ENCODE peak calls at places on chromosomes 11 and 22, in four cellular contexts. Y is CD8-positive, alpha-beta memory T cell; H is esophagus muscularis mucosa; D is heart right ventricle. V is an unnamed sample.

GRCh38 chr11:118928870-118929495 is 3.3 kb upstream of the BCL9L start:
- DNase-seq in Y (no peak), H (no peak), D (peak), V (no peak)

GRCh38 chr11:126363706-126364245 is 8.3 kb downstream of the ST3GAL4 start:
- DNase-seq in Y (no peak), H (no peak), D (no peak), V (no peak)

GRCh38 chr11:111923351-111923788 is 4.7 kb downstream of the C11orf52 start:
- DNase-seq in Y (no peak), H (peak), D (no peak), V (no peak)

GRCh38 chr11:73225001-73225686 is 7.1 kb downstream of the P2RY2 start:
- DNase-seq in Y (no peak), H (no peak), D (no peak), V (no peak)

GRCh38 chr11:12577746-12578644 is 96.2 kb upstream of the TEAD1 start:
- DNase-seq in Y (no peak), H (no peak), D (no peak), V (no peak)

GRCh38 chr22:48951836-48952235 is 875.8 kb downstream of the BRD1 start:
- DNase-seq in Y (no peak), H (peak), D (no peak), V (no peak)

GRCh38 chr11:44120169-44120568 is 24.7 kb downstream of the EXT2 start:
- DNase-seq in Y (no peak), H (no peak), D (no peak), V (no peak)

GRCh38 chr11:69801513-69802335 is 17.5 kb downstream of the FGF3 start:
- DNase-seq in Y (peak), H (no peak), D (no peak), V (peak)

GRCh38 chr11:116261616-116262015 is 511.2 kb downstream of the BUD13 start:
- DNase-seq in Y (no peak), H (no peak), D (peak), V (no peak)

GRCh38 chr11:134691985-134692384 is 279.9 kb upstream of the B3GAT1 start:
- DNase-seq in Y (no peak), H (no peak), D (no peak), V (no peak)

GRCh38 chr11:86067230-86068137 is 1.4 kb downstream of the PICALM start:
- DNase-seq in Y (peak), H (no peak), D (no peak), V (no peak)

GRCh38 chr22:45090364-45090960 is 73.3 kb upstream of the NUP50 start:
- DNase-seq in Y (no peak), H (no peak), D (no peak), V (no peak)

GRCh38 chr11:94593030-94593429 is 25.9 kb downstream of the PIWIL4 start:
- DNase-seq in Y (no peak), H (no peak), D (no peak), V (no peak)

GRCh38 chr11:113314389-113315301 is at the start of gene TTC12:
- DNase-seq in Y (peak), H (peak), D (peak), V (no peak)

GRCh38 chr22:17705565-17706450 is 67.3 kb downstream of the BCL2L13 start:
- DNase-seq in Y (no peak), H (no peak), D (no peak), V (no peak)

GRCh38 chr22:33837806-33838205 is 82.5 kb downstream of the LARGE1 start:
- DNase-seq in Y (no peak), H (no peak), D (no peak), V (no peak)

GRCh38 chr11:120642196-120642894 is 130.8 kb downstream of the GRIK4 start:
- DNase-seq in Y (no peak), H (no peak), D (no peak), V (no peak)

GRCh38 chr22:27348634-27349033 is 452.9 kb downstream of the MN1 start:
- DNase-seq in Y (no peak), H (no peak), D (no peak), V (no peak)

GRCh38 chr11:61996933-61997332 is 29.5 kb upstream of the FTH1 start:
- DNase-seq in Y (no peak), H (no peak), D (no peak), V (no peak)

GRCh38 chr22:20117656-20118571 is 888 bp upstream of the TRMT2A start:
- DNase-seq in Y (peak), H (no peak), D (peak), V (no peak)

GRCh38 chr11:8987446-8987845 is 16.4 kb downstream of the NRIP3 start:
- DNase-seq in Y (no peak), H (no peak), D (no peak), V (no peak)

GRCh38 chr11:68598816-68599653 is 85.3 kb upstream of the GAL start:
- DNase-seq in Y (no peak), H (no peak), D (no peak), V (no peak)

GRCh38 chr11:18203723-18204122 is 31.1 kb downstream of the MRGPRX4 start:
- DNase-seq in Y (no peak), H (no peak), D (no peak), V (peak)

GRCh38 chr11:1994121-1994520 is 3.5 kb downstream of the H19 start:
- DNase-seq in Y (no peak), H (no peak), D (no peak), V (no peak)

GRCh38 chr11:70206226-70206785 is 3.2 kb downstream of the FADD start:
- DNase-seq in Y (no peak), H (no peak), D (no peak), V (no peak)

GRCh38 chr11:48018561-48019229 is 38.3 kb downstream of the PTPRJ start:
- DNase-seq in Y (no peak), H (no peak), D (no peak), V (no peak)

GRCh38 chr11:104682241-104682640 is 216.0 kb downstream of the CASP12 start:
- DNase-seq in Y (no peak), H (no peak), D (no peak), V (no peak)

GRCh38 chr22:37905534-37906363 is at the start of gene MICALL1:
- DNase-seq in Y (peak), H (no peak), D (peak), V (no peak)

GRCh38 chr11:18844753-18845367 is 53.3 kb upstream of the PTPN5 start:
- DNase-seq in Y (no peak), H (no peak), D (no peak), V (peak)

GRCh38 chr11:126716456-126717083 is 284.0 kb downstream of the KIRREL3 start:
- DNase-seq in Y (no peak), H (no peak), D (peak), V (peak)

GRCh38 chr11:73053964-73054363 is 88.2 kb downstream of the FCHSD2 start:
- DNase-seq in Y (no peak), H (no peak), D (no peak), V (no peak)

GRCh38 chr11:6657346-6657745 is 1.7 kb upstream of the DCHS1 start:
- DNase-seq in Y (no peak), H (no peak), D (no peak), V (no peak)

GRCh38 chr22:38973289-38974169 is 8.6 kb upstream of the APOBEC3B start:
- DNase-seq in Y (peak), H (peak), D (no peak), V (peak)

GRCh38 chr11:2150206-2150847 is 10.7 kb downstream of the INS start:
- DNase-seq in Y (no peak), H (no peak), D (no peak), V (no peak)

GRCh38 chr11:74284466-74284865 is 27.0 kb downstream of the P4HA3 start:
- DNase-seq in Y (no peak), H (no peak), D (no peak), V (no peak)

GRCh38 chr22:40009231-40009769 is 14.5 kb downstream of the FAM83F start:
- DNase-seq in Y (no peak), H (no peak), D (no peak), V (no peak)

GRCh38 chr22:29737251-29738117 is 17.7 kb downstream of the CABP7 start:
- DNase-seq in Y (no peak), H (no peak), D (no peak), V (no peak)
- H3K4me3 ChIP-seq in Y (no peak), H (no peak), D (no peak), V (no peak)

GRCh38 chr22:35301370-35301874 is 1.7 kb downstream of the TOM1 start:
- DNase-seq in Y (no peak), H (no peak), D (no peak), V (no peak)
- H3K4me3 ChIP-seq in Y (no peak), H (peak), D (no peak), V (no peak)

DNA sequence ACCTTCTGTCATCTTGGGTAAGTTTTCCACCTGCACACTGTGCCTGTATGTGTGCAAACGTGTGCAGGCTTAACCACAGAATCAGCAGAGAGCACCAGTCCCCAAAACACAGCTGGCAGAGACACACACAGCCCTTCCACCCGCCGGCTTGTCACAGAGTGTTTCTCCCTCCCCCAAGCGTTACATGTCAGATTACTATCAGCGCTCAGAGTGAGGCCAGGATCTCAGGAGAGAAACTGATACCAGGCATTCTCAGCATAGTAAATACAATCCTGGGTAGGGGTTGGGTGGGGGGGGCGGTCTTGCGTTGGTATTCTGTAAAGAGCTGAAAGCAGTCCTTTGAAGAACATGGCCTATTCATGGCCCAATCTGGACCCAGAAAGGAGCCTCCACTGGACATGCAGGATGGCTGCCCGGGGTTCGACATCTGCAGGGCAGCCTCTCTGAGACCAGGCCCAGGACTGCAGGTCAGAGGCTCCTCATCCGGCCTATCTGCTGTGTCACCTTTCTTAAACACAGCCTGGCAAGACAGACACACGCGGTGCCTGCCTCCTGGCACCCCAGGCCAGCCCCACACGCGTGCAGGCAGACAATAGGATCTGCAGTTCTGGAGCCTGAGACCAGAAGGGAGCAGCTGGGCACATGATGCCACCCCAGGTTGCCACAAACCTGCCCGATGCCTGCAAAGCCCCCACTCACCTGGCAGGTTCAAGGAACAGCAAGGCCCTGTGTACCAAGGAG is 1.7 kb downstream of the OSBPL5 start:
- DNase-seq in Y (no peak), H (no peak), D (no peak), V (peak)
- H3K4me3 ChIP-seq in Y (peak), H (peak), D (peak), V (peak)

DNA sequence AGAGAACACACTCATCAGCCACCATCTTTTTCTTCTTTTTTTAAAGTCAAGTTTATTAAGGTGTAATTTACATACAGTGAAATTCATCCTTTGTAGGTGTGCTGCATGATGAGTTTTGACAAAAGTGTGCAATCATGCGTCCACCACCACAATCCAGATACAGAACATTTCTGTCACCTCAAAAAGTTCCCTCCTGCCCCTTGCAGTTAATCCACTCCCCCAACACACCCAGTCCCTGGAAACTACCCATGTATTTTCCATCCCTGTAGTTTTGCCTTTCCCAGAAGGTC is 126.7 kb downstream of the HIPK3 start:
- DNase-seq in Y (no peak), H (no peak), D (no peak), V (no peak)
- H3K4me3 ChIP-seq in Y (no peak), H (no peak), D (no peak), V (no peak)

DNA sequence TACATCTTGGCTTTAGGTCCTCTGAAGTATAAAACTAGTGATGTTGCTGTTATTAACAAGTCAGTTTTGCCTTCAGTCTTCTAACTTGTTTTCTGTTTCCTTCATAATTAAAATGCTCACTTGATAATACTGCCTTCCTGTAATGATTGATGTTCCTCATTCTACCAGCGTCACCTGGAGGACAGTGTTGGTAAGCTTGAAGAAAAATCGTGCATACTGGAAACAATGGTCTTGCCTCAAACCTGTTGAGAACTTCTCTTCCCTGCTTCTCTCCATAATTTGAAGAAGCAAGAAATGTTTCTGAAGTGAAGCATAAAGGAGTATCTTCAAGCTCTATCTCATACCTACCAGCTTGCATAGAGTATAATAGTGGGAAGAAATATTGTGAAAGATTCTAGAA is 3.0 kb downstream of the YWHAH start:
- DNase-seq in Y (peak), H (no peak), D (peak), V (peak)
- H3K4me3 ChIP-seq in Y (no peak), H (peak), D (no peak), V (no peak)

DNA sequence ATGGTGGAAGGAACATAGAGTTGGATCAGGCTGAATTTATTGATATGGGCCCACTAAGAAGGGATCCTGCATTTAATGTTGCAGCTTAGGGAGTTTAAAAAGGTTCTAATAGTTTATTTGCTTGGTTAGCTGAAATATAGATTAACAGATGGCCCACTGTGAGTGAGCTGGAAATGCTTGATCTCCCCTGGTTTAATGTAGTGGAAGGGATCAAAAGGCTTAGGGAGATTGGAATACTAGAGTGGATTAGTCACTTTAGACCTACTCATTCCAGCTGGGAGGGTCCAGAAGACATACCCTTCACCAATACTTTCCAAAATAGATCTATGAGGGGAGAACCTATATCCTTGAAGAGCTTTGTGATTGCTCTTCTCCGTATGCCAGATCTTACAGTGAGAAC is 130.1 kb upstream of the ZC3H12C start:
- DNase-seq in Y (no peak), H (no peak), D (no peak), V (no peak)
- H3K4me3 ChIP-seq in Y (no peak), H (no peak), D (no peak), V (no peak)

GRCh38 chr11:46457659-46458058 is 66.1 kb upstream of the CHRM4 start:
- DNase-seq in Y (no peak), H (no peak), D (no peak), V (no peak)

GRCh38 chr11:46458491-46458890 is 66.9 kb upstream of the CHRM4 start:
- DNase-seq in Y (no peak), H (no peak), D (no peak), V (no peak)

GRCh38 chr11:46455816-46456215 is 64.2 kb upstream of the CHRM4 start:
- DNase-seq in Y (no peak), H (no peak), D (no peak), V (no peak)

GRCh38 chr11:46456676-46457432 is 65.3 kb upstream of the CHRM4 start:
- DNase-seq in Y (no peak), H (no peak), D (no peak), V (no peak)

GRCh38 chr11:46456269-46456668 is 64.7 kb upstream of the CHRM4 start:
- DNase-seq in Y (no peak), H (no peak), D (no peak), V (no peak)
- H3K4me3 ChIP-seq in Y (no peak), H (no peak), D (no peak), V (no peak)

DNA sequence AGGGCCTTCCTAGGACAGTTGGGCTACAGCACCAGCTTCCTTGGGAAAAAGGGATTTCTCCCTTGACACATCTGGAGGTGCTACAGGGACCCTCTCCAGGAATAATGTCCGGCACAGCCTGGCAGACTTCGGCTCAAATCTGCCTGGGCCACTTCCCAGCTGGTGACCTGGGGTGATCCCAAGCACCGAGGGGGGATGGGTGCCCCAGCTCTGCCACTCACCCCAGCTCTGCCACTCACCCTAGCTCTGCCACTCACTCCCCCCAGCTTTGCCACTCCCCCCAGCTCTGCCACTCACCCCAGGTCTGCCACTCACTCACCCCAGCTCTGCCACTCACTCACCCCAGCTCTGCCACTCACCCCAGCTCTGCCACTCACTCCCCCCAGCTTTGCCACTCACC is 9.9 kb downstream of the OSBPL5 start:
- DNase-seq in Y (no peak), H (no peak), D (no peak), V (no peak)
- H3K4me3 ChIP-seq in Y (no peak), H (no peak), D (no peak), V (no peak)

V was measured in Jurkat, Clone E6-1.